ENCODE peak calls at places on chromosomes 13 and 19, in ten cellular contexts. One of them, this sample, is unnamed.

GRCh38 chr19:30870861-30871260 is 478.4 kb downstream of the TSHZ3 start:
- DNase-seq in choroid plexus epithelial cell: peak; percentile 4
- DNase-seq in stimulated activated naive B cell treated with anti-CD40 and anti-IgM and Interleukin-4, amounts not matched to agents 10 μg/mL and 1 μg/mL and 100 μg/mL, for 72 hours: no peak
- DNase-seq in NCI-H187 treated with DMSO at 0.1 percent for 48 hours: no peak
- DNase-seq in left ventricle myocardium inferior: no peak
- DNase-seq in EL: peak; percentile 1
- DNase-seq in CMK: no peak
- DNase-seq in germinal center: no peak
- DNase-seq in HT1080: no peak
- DNase-seq in left kidney: peak; percentile 76
- DNase-seq in this sample: no peak

GRCh38 chr13:40496035-40496810 is 170.2 kb downstream of the FOXO1 start:
- DNase-seq in choroid plexus epithelial cell: no peak
- DNase-seq in CMK: no peak
- DNase-seq in germinal center: no peak
- DNase-seq in stimulated activated naive B cell treated with anti-CD40 and anti-IgM and Interleukin-4, amounts not matched to agents 10 μg/mL and 1 μg/mL and 100 μg/mL, for 72 hours: no peak
- DNase-seq in EL: no peak
- DNase-seq in HT1080: no peak
- DNase-seq in left ventricle myocardium inferior: no peak
- DNase-seq in NCI-H187 treated with DMSO at 0.1 percent for 48 hours: no peak
- DNase-seq in left kidney: no peak
- DNase-seq in this sample: peak; percentile 33

GRCh38 chr13:109904218-109904617 is 117.8 kb upstream of the IRS2 start:
- DNase-seq in HT1080: peak; percentile 59
- DNase-seq in EL: peak; percentile 19
- DNase-seq in germinal center: no peak
- DNase-seq in choroid plexus epithelial cell: no peak
- DNase-seq in stimulated activated naive B cell treated with anti-CD40 and anti-IgM and Interleukin-4, amounts not matched to agents 10 μg/mL and 1 μg/mL and 100 μg/mL, for 72 hours: no peak
- DNase-seq in left ventricle myocardium inferior: no peak
- DNase-seq in left kidney: no peak
- DNase-seq in CMK: no peak
- DNase-seq in NCI-H187 treated with DMSO at 0.1 percent for 48 hours: no peak
- DNase-seq in this sample: no peak

GRCh38 chr13:74090397-74090796 is 43.8 kb downstream of the KLF12 start:
- DNase-seq in CMK: no peak
- DNase-seq in choroid plexus epithelial cell: no peak
- DNase-seq in left kidney: no peak
- DNase-seq in left ventricle myocardium inferior: no peak
- DNase-seq in EL: peak; percentile 38
- DNase-seq in HT1080: peak; percentile 38
- DNase-seq in NCI-H187 treated with DMSO at 0.1 percent for 48 hours: no peak
- DNase-seq in stimulated activated naive B cell treated with anti-CD40 and anti-IgM and Interleukin-4, amounts not matched to agents 10 μg/mL and 1 μg/mL and 100 μg/mL, for 72 hours: no peak
- DNase-seq in germinal center: no peak
- DNase-seq in this sample: peak; percentile 10

GRCh38 chr13:113110852-113111315 is 5.3 kb downstream of the F7 start:
- DNase-seq in EL: no peak
- DNase-seq in left kidney: no peak
- DNase-seq in left ventricle myocardium inferior: no peak
- DNase-seq in NCI-H187 treated with DMSO at 0.1 percent for 48 hours: no peak
- DNase-seq in stimulated activated naive B cell treated with anti-CD40 and anti-IgM and Interleukin-4, amounts not matched to agents 10 μg/mL and 1 μg/mL and 100 μg/mL, for 72 hours: no peak
- DNase-seq in choroid plexus epithelial cell: no peak
- DNase-seq in HT1080: no peak
- DNase-seq in CMK: no peak
- DNase-seq in germinal center: no peak
- DNase-seq in this sample: no peak

GRCh38 chr13:99658266-99658991 is 157.2 kb downstream of the TM9SF2 start:
- DNase-seq in left kidney: peak; percentile 92
- DNase-seq in HT1080: peak; percentile 18
- DNase-seq in stimulated activated naive B cell treated with anti-CD40 and anti-IgM and Interleukin-4, amounts not matched to agents 10 μg/mL and 1 μg/mL and 100 μg/mL, for 72 hours: peak; percentile 13
- DNase-seq in left ventricle myocardium inferior: peak; percentile 59
- DNase-seq in NCI-H187 treated with DMSO at 0.1 percent for 48 hours: peak; percentile 51
- DNase-seq in choroid plexus epithelial cell: peak; percentile 86
- DNase-seq in CMK: peak; percentile 17
- DNase-seq in germinal center: no peak
- DNase-seq in EL: peak; percentile 16
- DNase-seq in this sample: peak; percentile 48

GRCh38 chr19:246551-246950 is 44.7 kb downstream of the PLPP2 start:
- DNase-seq in CMK: no peak
- DNase-seq in NCI-H187 treated with DMSO at 0.1 percent for 48 hours: no peak
- DNase-seq in left kidney: no peak
- DNase-seq in choroid plexus epithelial cell: no peak
- DNase-seq in germinal center: no peak
- DNase-seq in HT1080: no peak
- DNase-seq in stimulated activated naive B cell treated with anti-CD40 and anti-IgM and Interleukin-4, amounts not matched to agents 10 μg/mL and 1 μg/mL and 100 μg/mL, for 72 hours: peak; percentile 17
- DNase-seq in left ventricle myocardium inferior: no peak
- DNase-seq in EL: no peak
- DNase-seq in this sample: no peak

GRCh38 chr19:19409235-19410030 is 4.0 kb downstream of the GATAD2A start:
- DNase-seq in CMK: no peak
- DNase-seq in choroid plexus epithelial cell: no peak
- DNase-seq in left kidney: no peak
- DNase-seq in HT1080: no peak
- DNase-seq in NCI-H187 treated with DMSO at 0.1 percent for 48 hours: no peak
- DNase-seq in EL: no peak
- DNase-seq in left ventricle myocardium inferior: no peak
- DNase-seq in stimulated activated naive B cell treated with anti-CD40 and anti-IgM and Interleukin-4, amounts not matched to agents 10 μg/mL and 1 μg/mL and 100 μg/mL, for 72 hours: no peak
- DNase-seq in germinal center: no peak
- DNase-seq in this sample: no peak

GRCh38 chr13:19737844-19738557 is 44.7 kb downstream of the PSPC1 start:
- DNase-seq in CMK: no peak
- DNase-seq in HT1080: no peak
- DNase-seq in left kidney: no peak
- DNase-seq in NCI-H187 treated with DMSO at 0.1 percent for 48 hours: no peak
- DNase-seq in germinal center: no peak
- DNase-seq in choroid plexus epithelial cell: no peak
- DNase-seq in left ventricle myocardium inferior: no peak
- DNase-seq in EL: no peak
- DNase-seq in stimulated activated naive B cell treated with anti-CD40 and anti-IgM and Interleukin-4, amounts not matched to agents 10 μg/mL and 1 μg/mL and 100 μg/mL, for 72 hours: no peak
- DNase-seq in this sample: no peak

GRCh38 chr13:50745542-50745941 is 98.0 kb downstream of the DLEU7 start:
- DNase-seq in choroid plexus epithelial cell: no peak
- DNase-seq in left ventricle myocardium inferior: no peak
- DNase-seq in CMK: no peak
- DNase-seq in left kidney: no peak
- DNase-seq in HT1080: peak; percentile 13
- DNase-seq in EL: no peak
- DNase-seq in NCI-H187 treated with DMSO at 0.1 percent for 48 hours: no peak
- DNase-seq in stimulated activated naive B cell treated with anti-CD40 and anti-IgM and Interleukin-4, amounts not matched to agents 10 μg/mL and 1 μg/mL and 100 μg/mL, for 72 hours: no peak
- DNase-seq in germinal center: no peak
- DNase-seq in this sample: no peak

GRCh38 chr13:63910406-63910957 is 2494.8 kb upstream of the PCDH20 start:
- DNase-seq in EL: no peak
- DNase-seq in left ventricle myocardium inferior: no peak
- DNase-seq in germinal center: no peak
- DNase-seq in stimulated activated naive B cell treated with anti-CD40 and anti-IgM and Interleukin-4, amounts not matched to agents 10 μg/mL and 1 μg/mL and 100 μg/mL, for 72 hours: no peak
- DNase-seq in choroid plexus epithelial cell: peak; percentile 17
- DNase-seq in NCI-H187 treated with DMSO at 0.1 percent for 48 hours: no peak
- DNase-seq in HT1080: peak; percentile 34
- DNase-seq in left kidney: peak; percentile 62
- DNase-seq in CMK: no peak
- DNase-seq in this sample: no peak

GRCh38 chr13:46775385-46776065 is 21.4 kb downstream of the ESD start:
- DNase-seq in EL: no peak
- DNase-seq in left ventricle myocardium inferior: no peak
- DNase-seq in choroid plexus epithelial cell: no peak
- DNase-seq in left kidney: no peak
- DNase-seq in stimulated activated naive B cell treated with anti-CD40 and anti-IgM and Interleukin-4, amounts not matched to agents 10 μg/mL and 1 μg/mL and 100 μg/mL, for 72 hours: no peak
- DNase-seq in HT1080: no peak
- DNase-seq in CMK: no peak
- DNase-seq in NCI-H187 treated with DMSO at 0.1 percent for 48 hours: no peak
- DNase-seq in germinal center: no peak
- DNase-seq in this sample: no peak

GRCh38 chr19:3346677-3347353 is 19.6 kb upstream of the NFIC start:
- DNase-seq in germinal center: no peak
- DNase-seq in left kidney: no peak
- DNase-seq in left ventricle myocardium inferior: peak; percentile 79
- DNase-seq in CMK: no peak
- DNase-seq in NCI-H187 treated with DMSO at 0.1 percent for 48 hours: no peak
- DNase-seq in HT1080: peak; percentile 61
- DNase-seq in stimulated activated naive B cell treated with anti-CD40 and anti-IgM and Interleukin-4, amounts not matched to agents 10 μg/mL and 1 μg/mL and 100 μg/mL, for 72 hours: no peak
- DNase-seq in choroid plexus epithelial cell: no peak
- DNase-seq in EL: peak; percentile 69
- DNase-seq in this sample: no peak

GRCh38 chr13:48501705-48502104 is 31.2 kb downstream of the RCBTB2 start:
- DNase-seq in CMK: no peak
- DNase-seq in left ventricle myocardium inferior: no peak
- DNase-seq in HT1080: peak; percentile 34
- DNase-seq in EL: no peak
- DNase-seq in left kidney: no peak
- DNase-seq in choroid plexus epithelial cell: peak; percentile 8
- DNase-seq in germinal center: peak; percentile 26
- DNase-seq in stimulated activated naive B cell treated with anti-CD40 and anti-IgM and Interleukin-4, amounts not matched to agents 10 μg/mL and 1 μg/mL and 100 μg/mL, for 72 hours: no peak
- DNase-seq in NCI-H187 treated with DMSO at 0.1 percent for 48 hours: no peak
- DNase-seq in this sample: no peak

GRCh38 chr19:35410487-35410886 is 37.6 kb upstream of the FFAR2 start:
- DNase-seq in stimulated activated naive B cell treated with anti-CD40 and anti-IgM and Interleukin-4, amounts not matched to agents 10 μg/mL and 1 μg/mL and 100 μg/mL, for 72 hours: no peak
- DNase-seq in HT1080: no peak
- DNase-seq in EL: no peak
- DNase-seq in NCI-H187 treated with DMSO at 0.1 percent for 48 hours: no peak
- DNase-seq in choroid plexus epithelial cell: no peak
- DNase-seq in germinal center: no peak
- DNase-seq in left kidney: no peak
- DNase-seq in CMK: no peak
- DNase-seq in left ventricle myocardium inferior: no peak
- DNase-seq in this sample: no peak

GRCh38 chr13:50188696-50189095 is 173.5 kb downstream of the KCNRG start:
- DNase-seq in CMK: no peak
- DNase-seq in NCI-H187 treated with DMSO at 0.1 percent for 48 hours: no peak
- DNase-seq in stimulated activated naive B cell treated with anti-CD40 and anti-IgM and Interleukin-4, amounts not matched to agents 10 μg/mL and 1 μg/mL and 100 μg/mL, for 72 hours: no peak
- DNase-seq in left kidney: no peak
- DNase-seq in germinal center: no peak
- DNase-seq in EL: no peak
- DNase-seq in choroid plexus epithelial cell: no peak
- DNase-seq in left ventricle myocardium inferior: no peak
- DNase-seq in HT1080: no peak
- DNase-seq in this sample: no peak

GRCh38 chr19:7482584-7483439 is 6.0 kb downstream of the PEX11G start:
- DNase-seq in left kidney: peak; percentile 63
- DNase-seq in HT1080: no peak
- DNase-seq in germinal center: no peak
- DNase-seq in stimulated activated naive B cell treated with anti-CD40 and anti-IgM and Interleukin-4, amounts not matched to agents 10 μg/mL and 1 μg/mL and 100 μg/mL, for 72 hours: no peak
- DNase-seq in CMK: peak; percentile 54
- DNase-seq in left ventricle myocardium inferior: peak; percentile 43
- DNase-seq in choroid plexus epithelial cell: no peak
- DNase-seq in EL: no peak
- DNase-seq in NCI-H187 treated with DMSO at 0.1 percent for 48 hours: no peak
- DNase-seq in this sample: no peak

GRCh38 chr13:24511019-24511823 is 1.4 kb downstream of the PARP4 start:
- DNase-seq in CMK: no peak
- DNase-seq in EL: peak; percentile 93
- DNase-seq in choroid plexus epithelial cell: peak; percentile 94
- DNase-seq in germinal center: peak; percentile 63
- DNase-seq in stimulated activated naive B cell treated with anti-CD40 and anti-IgM and Interleukin-4, amounts not matched to agents 10 μg/mL and 1 μg/mL and 100 μg/mL, for 72 hours: peak; percentile 58
- DNase-seq in HT1080: peak; percentile 92
- DNase-seq in left ventricle myocardium inferior: no peak
- DNase-seq in left kidney: peak; percentile 17
- DNase-seq in NCI-H187 treated with DMSO at 0.1 percent for 48 hours: no peak
- DNase-seq in this sample: peak; percentile 38

GRCh38 chr13:39875583-39875982 is 220.1 kb downstream of the COG6 start:
- DNase-seq in left kidney: no peak
- DNase-seq in stimulated activated naive B cell treated with anti-CD40 and anti-IgM and Interleukin-4, amounts not matched to agents 10 μg/mL and 1 μg/mL and 100 μg/mL, for 72 hours: no peak
- DNase-seq in left ventricle myocardium inferior: no peak
- DNase-seq in EL: peak; percentile 63
- DNase-seq in CMK: no peak
- DNase-seq in choroid plexus epithelial cell: no peak
- DNase-seq in HT1080: no peak
- DNase-seq in germinal center: no peak
- DNase-seq in NCI-H187 treated with DMSO at 0.1 percent for 48 hours: no peak
- DNase-seq in this sample: no peak

GRCh38 chr13:112954488-112955270 is 14.3 kb upstream of the MCF2L start:
- DNase-seq in left kidney: no peak
- DNase-seq in choroid plexus epithelial cell: no peak
- DNase-seq in germinal center: no peak
- DNase-seq in CMK: no peak
- DNase-seq in left ventricle myocardium inferior: no peak
- DNase-seq in EL: no peak
- DNase-seq in NCI-H187 treated with DMSO at 0.1 percent for 48 hours: no peak
- DNase-seq in HT1080: no peak
- DNase-seq in stimulated activated naive B cell treated with anti-CD40 and anti-IgM and Interleukin-4, amounts not matched to agents 10 μg/mL and 1 μg/mL and 100 μg/mL, for 72 hours: no peak
- DNase-seq in this sample: no peak

GRCh38 chr13:40777166-40777956 is 6.4 kb upstream of the MRPS31 start:
- DNase-seq in stimulated activated naive B cell treated with anti-CD40 and anti-IgM and Interleukin-4, amounts not matched to agents 10 μg/mL and 1 μg/mL and 100 μg/mL, for 72 hours: peak; percentile 32
- DNase-seq in left kidney: peak; percentile 79
- DNase-seq in NCI-H187 treated with DMSO at 0.1 percent for 48 hours: no peak
- DNase-seq in germinal center: peak; percentile 66
- DNase-seq in HT1080: peak; percentile 74
- DNase-seq in choroid plexus epithelial cell: peak; percentile 71
- DNase-seq in left ventricle myocardium inferior: no peak
- DNase-seq in EL: peak; percentile 61
- DNase-seq in CMK: no peak
- DNase-seq in this sample: peak; percentile 93

GRCh38 chr19:1470864-1471513 is 8.0 kb downstream of the C19orf25 start:
- DNase-seq in left ventricle myocardium inferior: no peak
- DNase-seq in HT1080: no peak
- DNase-seq in left kidney: peak; percentile 73
- DNase-seq in stimulated activated naive B cell treated with anti-CD40 and anti-IgM and Interleukin-4, amounts not matched to agents 10 μg/mL and 1 μg/mL and 100 μg/mL, for 72 hours: no peak
- DNase-seq in EL: no peak
- DNase-seq in germinal center: no peak
- DNase-seq in NCI-H187 treated with DMSO at 0.1 percent for 48 hours: no peak
- DNase-seq in choroid plexus epithelial cell: no peak
- DNase-seq in CMK: no peak
- DNase-seq in this sample: no peak

GRCh38 chr13:99983401-99984133 is 2.0 kb downstream of the ZIC2 start:
- DNase-seq in EL: no peak
- DNase-seq in left ventricle myocardium inferior: no peak
- DNase-seq in left kidney: peak; percentile 40
- DNase-seq in CMK: no peak
- DNase-seq in NCI-H187 treated with DMSO at 0.1 percent for 48 hours: no peak
- DNase-seq in choroid plexus epithelial cell: no peak
- DNase-seq in HT1080: no peak
- DNase-seq in germinal center: no peak
- DNase-seq in stimulated activated naive B cell treated with anti-CD40 and anti-IgM and Interleukin-4, amounts not matched to agents 10 μg/mL and 1 μg/mL and 100 μg/mL, for 72 hours: no peak
- DNase-seq in this sample: no peak

GRCh38 chr19:50669319-50670101 is 20.3 kb downstream of the C19orf81 start:
- DNase-seq in left kidney: peak; percentile 62
- DNase-seq in stimulated activated naive B cell treated with anti-CD40 and anti-IgM and Interleukin-4, amounts not matched to agents 10 μg/mL and 1 μg/mL and 100 μg/mL, for 72 hours: peak; percentile 26
- DNase-seq in CMK: no peak
- DNase-seq in choroid plexus epithelial cell: peak; percentile 34
- DNase-seq in left ventricle myocardium inferior: no peak
- DNase-seq in NCI-H187 treated with DMSO at 0.1 percent for 48 hours: no peak
- DNase-seq in germinal center: peak; percentile 67
- DNase-seq in HT1080: no peak
- DNase-seq in EL: peak; percentile 34
- DNase-seq in this sample: no peak

GRCh38 chr19:48993175-48994034 is at the start of the genes GYS1 and RUVBL2:
- DNase-seq in choroid plexus epithelial cell: peak; percentile 100
- DNase-seq in CMK: peak; percentile 100
- DNase-seq in left kidney: peak; percentile 100
- DNase-seq in stimulated activated naive B cell treated with anti-CD40 and anti-IgM and Interleukin-4, amounts not matched to agents 10 μg/mL and 1 μg/mL and 100 μg/mL, for 72 hours: peak; percentile 99
- DNase-seq in germinal center: peak; percentile 99
- DNase-seq in HT1080: peak; percentile 100
- DNase-seq in NCI-H187 treated with DMSO at 0.1 percent for 48 hours: peak; percentile 96
- DNase-seq in EL: peak; percentile 100
- DNase-seq in left ventricle myocardium inferior: peak; percentile 100
- DNase-seq in this sample: peak; percentile 98

GRCh38 chr13:110166598-110166997 is 140.4 kb downstream of the COL4A1 start:
- DNase-seq in germinal center: no peak
- DNase-seq in CMK: no peak
- DNase-seq in left ventricle myocardium inferior: no peak
- DNase-seq in choroid plexus epithelial cell: no peak
- DNase-seq in stimulated activated naive B cell treated with anti-CD40 and anti-IgM and Interleukin-4, amounts not matched to agents 10 μg/mL and 1 μg/mL and 100 μg/mL, for 72 hours: no peak
- DNase-seq in EL: peak; percentile 14
- DNase-seq in HT1080: no peak
- DNase-seq in NCI-H187 treated with DMSO at 0.1 percent for 48 hours: no peak
- DNase-seq in left kidney: no peak
- DNase-seq in this sample: no peak

GRCh38 chr19:42125536-42125935 is 6.7 kb downstream of the POU2F2 start:
- DNase-seq in EL: no peak
- DNase-seq in NCI-H187 treated with DMSO at 0.1 percent for 48 hours: no peak
- DNase-seq in germinal center: no peak
- DNase-seq in HT1080: no peak
- DNase-seq in stimulated activated naive B cell treated with anti-CD40 and anti-IgM and Interleukin-4, amounts not matched to agents 10 μg/mL and 1 μg/mL and 100 μg/mL, for 72 hours: no peak
- DNase-seq in CMK: no peak
- DNase-seq in choroid plexus epithelial cell: no peak
- DNase-seq in left ventricle myocardium inferior: no peak
- DNase-seq in left kidney: no peak
- DNase-seq in this sample: no peak

GRCh38 chr13:113937497-113938140 is 36.3 kb downstream of the C13orf46 start:
- DNase-seq in HT1080: no peak
- DNase-seq in CMK: no peak
- DNase-seq in left ventricle myocardium inferior: no peak
- DNase-seq in NCI-H187 treated with DMSO at 0.1 percent for 48 hours: no peak
- DNase-seq in left kidney: no peak
- DNase-seq in choroid plexus epithelial cell: no peak
- DNase-seq in EL: no peak
- DNase-seq in germinal center: no peak
- DNase-seq in stimulated activated naive B cell treated with anti-CD40 and anti-IgM and Interleukin-4, amounts not matched to agents 10 μg/mL and 1 μg/mL and 100 μg/mL, for 72 hours: no peak
- DNase-seq in this sample: no peak

This sample was measured in NCI-H526 treated with DMSO at 0.1 percent for 48 hours.